ENCODE peak calls at places on chromosomes 11 and 22, in five cellular contexts. One of them, this sample, is unnamed.

GRCh38 chr11:64406221-64406946 is 47.4 kb downstream of the RPS6KA4 start:
- DNase-seq in hypothalamus: peak
- DNase-seq in heart right ventricle: peak
- DNase-seq in NCI-H1105: no peak
- DNase-seq in GM13977: no peak
- DNase-seq in this sample: peak

GRCh38 chr11:95145430-95146063 is 55.9 kb downstream of the ENDOD1 start:
- DNase-seq in GM13977: no peak
- DNase-seq in heart right ventricle: no peak
- DNase-seq in hypothalamus: no peak
- DNase-seq in NCI-H1105: no peak
- DNase-seq in this sample: no peak

GRCh38 chr22:20577549-20577975 is 70.2 kb downstream of the MED15 start:
- DNase-seq in NCI-H1105: no peak
- DNase-seq in heart right ventricle: no peak
- DNase-seq in GM13977: no peak
- DNase-seq in hypothalamus: no peak
- DNase-seq in this sample: no peak

GRCh38 chr11:11581493-11581880 is 40.3 kb downstream of the GALNT18 start:
- DNase-seq in NCI-H1105: no peak
- DNase-seq in hypothalamus: no peak
- DNase-seq in GM13977: no peak
- DNase-seq in heart right ventricle: no peak
- DNase-seq in this sample: no peak

GRCh38 chr22:27784099-27784446 is 17.5 kb downstream of the MN1 start:
- DNase-seq in NCI-H1105: no peak
- DNase-seq in heart right ventricle: no peak
- DNase-seq in hypothalamus: no peak
- DNase-seq in GM13977: no peak
- DNase-seq in this sample: no peak

GRCh38 chr22:36879775-36880174 is 19.0 kb downstream of the NCF4 start:
- DNase-seq in GM13977: no peak
- DNase-seq in NCI-H1105: no peak
- DNase-seq in hypothalamus: no peak
- DNase-seq in heart right ventricle: no peak
- DNase-seq in this sample: no peak

GRCh38 chr11:2771758-2772466 is 72.1 kb upstream of the KCNQ1OT1 start:
- DNase-seq in NCI-H1105: peak
- DNase-seq in GM13977: no peak
- DNase-seq in heart right ventricle: peak
- DNase-seq in hypothalamus: no peak
- DNase-seq in this sample: peak

GRCh38 chr11:121318848-121319834 is 26.6 kb downstream of the SC5D start:
- DNase-seq in heart right ventricle: peak
- DNase-seq in hypothalamus: peak
- DNase-seq in GM13977: no peak
- DNase-seq in NCI-H1105: peak
- DNase-seq in this sample: no peak

GRCh38 chr11:113773416-113774173 is at the start of gene ZW10:
- DNase-seq in hypothalamus: peak
- DNase-seq in GM13977: peak
- DNase-seq in NCI-H1105: peak
- DNase-seq in heart right ventricle: peak
- DNase-seq in this sample: peak

GRCh38 chr11:93234602-93235207 is 36.9 kb upstream of the SLC36A4 start:
- DNase-seq in hypothalamus: peak
- DNase-seq in heart right ventricle: peak
- DNase-seq in GM13977: peak
- DNase-seq in NCI-H1105: peak
- DNase-seq in this sample: peak

GRCh38 chr11:64048042-64048854 is 12.5 kb downstream of the FLRT1 start:
- DNase-seq in heart right ventricle: no peak
- DNase-seq in GM13977: no peak
- DNase-seq in NCI-H1105: no peak
- DNase-seq in hypothalamus: peak
- DNase-seq in this sample: no peak

GRCh38 chr11:92276773-92277172 is 52.2 kb downstream of the FAT3 start:
- DNase-seq in hypothalamus: no peak
- DNase-seq in GM13977: no peak
- DNase-seq in heart right ventricle: no peak
- DNase-seq in NCI-H1105: no peak
- DNase-seq in this sample: no peak

GRCh38 chr11:86459682-86460460 is 85.2 kb downstream of the CCDC81 start:
- DNase-seq in NCI-H1105: peak
- DNase-seq in hypothalamus: no peak
- DNase-seq in heart right ventricle: peak
- DNase-seq in GM13977: no peak
- DNase-seq in this sample: peak

GRCh38 chr11:71482216-71482615 is 29.2 kb downstream of the NADSYN1 start:
- DNase-seq in hypothalamus: no peak
- DNase-seq in GM13977: no peak
- DNase-seq in NCI-H1105: no peak
- DNase-seq in heart right ventricle: no peak
- DNase-seq in this sample: no peak

GRCh38 chr22:29574762-29575450 is 6.0 kb downstream of the NIPSNAP1 start:
- DNase-seq in NCI-H1105: no peak
- DNase-seq in GM13977: no peak
- DNase-seq in hypothalamus: no peak
- DNase-seq in heart right ventricle: no peak
- DNase-seq in this sample: no peak

GRCh38 chr11:100817620-100818019 is 130.5 kb downstream of the ARHGAP42 start:
- DNase-seq in hypothalamus: no peak
- DNase-seq in GM13977: no peak
- DNase-seq in NCI-H1105: no peak
- DNase-seq in heart right ventricle: no peak
- DNase-seq in this sample: no peak

GRCh38 chr11:78647986-78648875 is 73.6 kb upstream of the NARS2 start:
- DNase-seq in NCI-H1105: peak
- DNase-seq in heart right ventricle: no peak
- DNase-seq in hypothalamus: no peak
- DNase-seq in GM13977: no peak
- DNase-seq in this sample: no peak

GRCh38 chr22:39123811-39124668 is 27.0 kb downstream of the APOBEC3H start:
- DNase-seq in GM13977: peak
- DNase-seq in NCI-H1105: no peak
- DNase-seq in heart right ventricle: no peak
- DNase-seq in hypothalamus: no peak
- DNase-seq in this sample: no peak

GRCh38 chr22:28589102-28589501 is 90.5 kb downstream of the TTC28 start:
- DNase-seq in GM13977: no peak
- DNase-seq in NCI-H1105: no peak
- DNase-seq in heart right ventricle: no peak
- DNase-seq in hypothalamus: no peak
- DNase-seq in this sample: no peak

GRCh38 chr11:64400096-64400495 is 41.1 kb downstream of the RPS6KA4 start:
- DNase-seq in hypothalamus: no peak
- DNase-seq in GM13977: no peak
- DNase-seq in NCI-H1105: no peak
- DNase-seq in heart right ventricle: no peak
- DNase-seq in this sample: peak

GRCh38 chr11:101346591-101346990 is 217.0 kb upstream of the PGR start:
- DNase-seq in NCI-H1105: no peak
- DNase-seq in GM13977: no peak
- DNase-seq in hypothalamus: no peak
- DNase-seq in heart right ventricle: no peak
- DNase-seq in this sample: no peak

GRCh38 chr11:44258839-44259420 is 51.0 kb downstream of the ALX4 start:
- DNase-seq in heart right ventricle: no peak
- DNase-seq in GM13977: no peak
- DNase-seq in NCI-H1105: no peak
- DNase-seq in hypothalamus: no peak
- DNase-seq in this sample: no peak